ENCODE peak calls at places on chromosome 20, in five cellular contexts. One of them, this sample, is unnamed.

GRCh38 chr20:4813076-4813838 is 91.5 kb downstream of the PRND start:
- DNase-seq in GM04504: no peak
- DNase-seq in left ventricle myocardium inferior: no peak
- DNase-seq in HCEC 1CT: no peak
- DNase-seq in esophagus squamous epithelium: no peak
- DNase-seq in this sample: no peak

GRCh38 chr20:22511943-22512910 is 72.1 kb downstream of the FOXA2 start:
- DNase-seq in GM04504: no peak
- DNase-seq in left ventricle myocardium inferior: no peak
- DNase-seq in HCEC 1CT: no peak
- DNase-seq in esophagus squamous epithelium: no peak
- DNase-seq in this sample: no peak

GRCh38 chr20:37901280-37901666 is 1.7 kb upstream of the VSTM2L start:
- DNase-seq in GM04504: no peak
- DNase-seq in left ventricle myocardium inferior: no peak
- DNase-seq in HCEC 1CT: no peak
- DNase-seq in esophagus squamous epithelium: no peak
- DNase-seq in this sample: no peak

GRCh38 chr20:58626076-58626475 is 25.0 kb upstream of the STX16 start:
- DNase-seq in GM04504: no peak
- DNase-seq in left ventricle myocardium inferior: no peak
- DNase-seq in HCEC 1CT: no peak
- DNase-seq in esophagus squamous epithelium: no peak
- DNase-seq in this sample: no peak

GRCh38 chr20:37336369-37337207 is 9.4 kb upstream of the SRC start:
- DNase-seq in GM04504: no peak
- DNase-seq in left ventricle myocardium inferior: peak; percentile 70
- DNase-seq in HCEC 1CT: no peak
- DNase-seq in esophagus squamous epithelium: no peak
- DNase-seq in this sample: no peak

GRCh38 chr20:44022464-44022863 is 107.8 kb downstream of the TOX2 start:
- DNase-seq in GM04504: no peak
- DNase-seq in left ventricle myocardium inferior: no peak
- DNase-seq in HCEC 1CT: no peak
- DNase-seq in esophagus squamous epithelium: no peak
- DNase-seq in this sample: no peak

GRCh38 chr20:38387953-38388352 is 41.7 kb downstream of the LBP start:
- DNase-seq in GM04504: no peak
- DNase-seq in left ventricle myocardium inferior: no peak
- DNase-seq in HCEC 1CT: no peak
- DNase-seq in esophagus squamous epithelium: no peak
- DNase-seq in this sample: no peak

GRCh38 chr20:60060593-60060992 is 102.4 kb downstream of the CDH26 start:
- DNase-seq in GM04504: no peak
- DNase-seq in left ventricle myocardium inferior: no peak
- DNase-seq in HCEC 1CT: no peak
- DNase-seq in esophagus squamous epithelium: no peak
- DNase-seq in this sample: no peak

GRCh38 chr20:39458452-39458851 is 496.3 kb downstream of the DHX35 start:
- DNase-seq in GM04504: no peak
- DNase-seq in left ventricle myocardium inferior: no peak
- DNase-seq in HCEC 1CT: no peak
- DNase-seq in esophagus squamous epithelium: no peak
- DNase-seq in this sample: no peak

GRCh38 chr20:54774423-54774822 is 299.0 kb downstream of the DOK5 start:
- DNase-seq in GM04504: no peak
- DNase-seq in left ventricle myocardium inferior: no peak
- DNase-seq in HCEC 1CT: no peak
- DNase-seq in esophagus squamous epithelium: no peak
- DNase-seq in this sample: no peak

GRCh38 chr20:44153636-44154043 is 33.3 kb downstream of the JPH2 start:
- DNase-seq in GM04504: no peak
- DNase-seq in left ventricle myocardium inferior: no peak
- DNase-seq in HCEC 1CT: peak; percentile 20
- DNase-seq in esophagus squamous epithelium: no peak
- DNase-seq in this sample: no peak